ENCODE peak calls at places on chromosomes 12 and 14, in five cellular contexts. V is NCI-H1092, K is NCI-H2171 treated with DMSO at 0.1 percent for 48 hours, T is AML-193, J is astrocyte of the spinal cord. W is an unnamed sample.

GRCh38 chr14:23162005-23162404 is 21.5 kb downstream of the SLC7A8 start:
- DNase-seq in V (no peak), K (no peak), T (no peak), J (no peak), W (no peak)

GRCh38 chr12:49031573-49032161 is 13.1 kb upstream of the PRKAG1 start:
- DNase-seq in V (no peak), K (no peak), T (no peak), J (no peak), W (no peak)

GRCh38 chr14:68874746-68875155 is 81.9 kb upstream of the ZFP36L1 start:
- DNase-seq in V (no peak), K (no peak), T (no peak), J (no peak), W (no peak)

GRCh38 chr14:68458840-68459469 is 333.9 kb downstream of the ZFP36L1 start:
- DNase-seq in V (peak), K (peak), T (no peak), J (peak), W (no peak)

GRCh38 chr14:95784137-95784536 is 70.2 kb upstream of the TCL1A start:
- DNase-seq in V (no peak), K (no peak), T (no peak), J (peak), W (no peak)

GRCh38 chr14:104821229-104821945 is 20.5 kb downstream of the ZBTB42 start:
- DNase-seq in V (no peak), K (no peak), T (no peak), J (no peak), W (no peak)

GRCh38 chr12:7833831-7834230 is 38.9 kb downstream of the SLC2A14 start:
- DNase-seq in V (no peak), K (no peak), T (no peak), J (no peak), W (no peak)

GRCh38 chr12:2248087-2248900 is 195.5 kb downstream of the CACNA1C start:
- DNase-seq in V (no peak), K (no peak), T (no peak), J (peak), W (no peak)

GRCh38 chr12:132393991-132394949 is 64.9 kb upstream of the GALNT9 start:
- DNase-seq in V (no peak), K (no peak), T (no peak), J (no peak), W (no peak)

GRCh38 chr14:54881761-54882401 is 20.7 kb downstream of the GCH1 start:
- DNase-seq in V (no peak), K (no peak), T (peak), J (peak), W (no peak)

GRCh38 chr12:11812558-11813421 is 163.3 kb downstream of the ETV6 start:
- DNase-seq in V (peak), K (no peak), T (peak), J (peak), W (no peak)

GRCh38 chr12:120125792-120126634 is 9.5 kb upstream of the RAB35 start:
- DNase-seq in V (no peak), K (no peak), T (no peak), J (peak), W (no peak)

GRCh38 chr12:88325076-88325827 is 183.1 kb downstream of the TMTC3 start:
- DNase-seq in V (no peak), K (no peak), T (no peak), J (peak), W (no peak)

GRCh38 chr14:94613720-94614644 is 1.8 kb downstream of the SERPINA3 start:
- DNase-seq in V (no peak), K (no peak), T (no peak), J (no peak), W (no peak)

GRCh38 chr14:68894123-68894522 is 85.0 kb downstream of the ACTN1 start:
- DNase-seq in V (no peak), K (no peak), T (no peak), J (no peak), W (no peak)

GRCh38 chr12:104877107-104877705 is 80.9 kb downstream of the SLC41A2 start:
- DNase-seq in V (no peak), K (peak), T (peak), J (peak), W (no peak)

GRCh38 chr14:53861781-53862180 is 94.8 kb downstream of the BMP4 start:
- DNase-seq in V (no peak), K (no peak), T (no peak), J (peak), W (no peak)

GRCh38 chr12:8038659-8039114 is 6.2 kb downstream of the FOXJ2 start:
- DNase-seq in V (peak), K (peak), T (no peak), J (peak), W (no peak)

GRCh38 chr12:57518176-57518919 is 2.0 kb downstream of the DDIT3 start:
- DNase-seq in V (no peak), K (no peak), T (no peak), J (no peak), W (no peak)

GRCh38 chr14:24297190-24297964 is 2.2 kb downstream of the DHRS1 start:
- DNase-seq in V (no peak), K (peak), T (peak), J (no peak), W (peak)

GRCh38 chr12:67382206-67382871 is 113.2 kb downstream of the CAND1 start:
- DNase-seq in V (no peak), K (no peak), T (no peak), J (peak), W (no peak)

GRCh38 chr12:71421007-71421406 is 18.6 kb upstream of the LGR5 start:
- DNase-seq in V (no peak), K (no peak), T (no peak), J (no peak), W (no peak)

GRCh38 chr12:123748661-123749060 is 13.4 kb upstream of the DNAH10 start:
- DNase-seq in V (no peak), K (no peak), T (no peak), J (peak), W (no peak)

GRCh38 chr12:104615048-104615561 is 158.4 kb downstream of the CHST11 start:
- DNase-seq in V (no peak), K (no peak), T (no peak), J (no peak), W (peak)

GRCh38 chr12:128797119-128798118 is 26.3 kb downstream of the SLC15A4 start:
- DNase-seq in V (no peak), K (no peak), T (no peak), J (peak), W (no peak)

GRCh38 chr12:108589028-108589839 is 8.7 kb downstream of the TMEM119 start:
- DNase-seq in V (no peak), K (peak), T (no peak), J (peak), W (no peak)

GRCh38 chr14:90559811-90560492 is 163.1 kb downstream of the CALM1 start:
- DNase-seq in V (no peak), K (peak), T (no peak), J (no peak), W (no peak)

GRCh38 chr12:102539651-102540553 is 59.5 kb upstream of the IGF1 start:
- DNase-seq in V (no peak), K (no peak), T (no peak), J (no peak), W (no peak)

GRCh38 chr12:131963381-131963780 is 13.6 kb downstream of the EP400 start:
- DNase-seq in V (no peak), K (no peak), T (no peak), J (no peak), W (no peak)

GRCh38 chr12:49930515-49931288 is 19.8 kb upstream of the AQP2 start:
- DNase-seq in V (no peak), K (no peak), T (no peak), J (peak), W (no peak)

GRCh38 chr12:106942775-106943174 is 12.9 kb upstream of the TMEM263 start:
- DNase-seq in V (no peak), K (no peak), T (no peak), J (no peak), W (no peak)

W was measured in NCI-H524.